ENCODE peak calls at places on chromosomes 5 and 9, in four cellular contexts. S is lower leg skin, O is right lobe of liver, V is stomach. I is an unnamed sample.
A peak's percentile ranks its signal among the peaks of the same experiment; 100 is the strongest.

GRCh38 chr5:177440211-177440989 is 6.2 kb upstream of the PRR7 start:
- DNase-seq in V (no peak), O (no peak), S (no peak), I (no peak)

GRCh38 chr5:143033535-143034260 is 263.5 kb downstream of the ARHGAP26 start:
- DNase-seq in O (no peak), V (no peak), S (no peak), I (no peak)

GRCh38 chr5:75236322-75237316 is at the start of gene ANKRD31:
- DNase-seq in S (peak; percentile 71), O (peak; percentile 91), V (peak; percentile 91), I (peak; percentile 84)

GRCh38 chr5:134465856-134466240 is 54.2 kb upstream of the CDKN2AIPNL start:
- DNase-seq in O (peak; percentile 93), S (peak; percentile 87), V (peak; percentile 93), I (peak; percentile 95)

GRCh38 chr9:102069969-102070368 is 331.5 kb upstream of the GRIN3A start:
- DNase-seq in V (no peak), S (no peak), O (no peak), I (no peak)

GRCh38 chr9:112112941-112113399 is 62.1 kb downstream of the SUSD1 start:
- DNase-seq in S (no peak), V (peak; percentile 53), O (no peak), I (no peak)

GRCh38 chr9:5459289-5459829 is 9.0 kb downstream of the CD274 start:
- DNase-seq in S (no peak), O (no peak), V (peak; percentile 32), I (no peak)

GRCh38 chr5:67935908-67936573 is 279.5 kb upstream of the PIK3R1 start:
- DNase-seq in V (no peak), O (no peak), S (no peak), I (no peak)

GRCh38 chr9:109422641-109423040 is 75.5 kb downstream of the PTPN3 start:
- DNase-seq in V (no peak), O (no peak), S (peak; percentile 69), I (no peak)

GRCh38 chr5:61311836-61312808 is 19.9 kb upstream of the ZSWIM6 start:
- DNase-seq in V (no peak), O (no peak), S (no peak), I (no peak)

GRCh38 chr5:16983022-16983639 is 47.0 kb upstream of the MYO10 start:
- DNase-seq in S (no peak), V (no peak), O (no peak), I (no peak)

DNA sequence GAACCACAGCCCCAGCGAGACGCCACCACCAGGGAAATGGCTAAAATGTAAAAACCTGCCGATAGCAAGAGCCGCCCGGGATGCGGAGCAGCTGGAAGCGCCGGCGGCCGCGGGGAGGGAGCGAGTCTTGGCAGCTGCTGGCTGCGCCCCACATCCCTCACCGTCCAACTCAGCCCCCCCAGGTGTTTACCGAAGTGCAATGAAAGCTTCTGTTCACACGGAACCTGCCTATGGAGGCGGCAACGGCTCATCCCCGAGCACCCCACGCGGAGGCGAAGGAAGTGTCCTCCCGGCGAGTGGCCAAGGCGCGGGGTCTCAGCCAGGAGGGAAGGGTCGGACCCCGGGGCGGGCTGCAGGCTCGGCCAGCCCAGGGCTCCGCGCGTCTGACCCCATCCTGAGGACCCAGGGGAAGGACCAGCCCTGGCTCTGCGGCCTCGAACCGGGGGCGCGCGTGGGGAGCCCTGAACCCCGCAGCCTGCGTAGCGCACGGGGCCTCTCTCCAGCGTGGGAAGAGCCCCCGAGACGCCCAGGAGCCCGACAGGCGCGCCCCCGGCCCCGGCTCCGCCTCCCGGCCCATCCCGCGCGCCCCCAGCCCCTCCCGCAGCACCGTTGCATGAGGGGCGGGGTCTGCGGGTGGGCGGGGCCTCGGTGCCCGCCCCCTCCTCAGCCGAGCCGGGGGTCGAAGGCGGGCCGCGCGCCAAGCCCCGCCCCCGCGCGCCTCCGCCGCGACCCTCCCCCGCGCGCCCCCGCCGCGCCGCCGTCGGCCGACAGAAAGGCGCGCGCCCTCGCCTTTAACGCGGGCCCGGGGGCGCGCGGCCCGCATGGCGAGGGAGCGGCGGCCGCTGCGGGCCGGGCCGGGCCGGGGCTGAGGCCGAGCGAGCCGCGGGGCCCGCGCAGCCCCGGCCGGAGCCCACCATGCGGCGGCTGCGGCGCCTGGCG is at the start of gene DIPK1B:
- DNase-seq in V (no peak), S (no peak), O (peak; percentile 60), I (no peak)
- TF ChIP-seq CTCF in V (no peak), S (no peak), O (no peak), I (no peak)

GRCh38 chr5:150448353-150448752 is 1.2 kb downstream of the RPS14 start:
- DNase-seq in S (no peak), O (no peak), V (no peak), I (no peak)

GRCh38 chr5:150444770-150445169 is 4.8 kb downstream of the RPS14 start:
- DNase-seq in S (no peak), O (no peak), V (no peak), I (no peak)

GRCh38 chr5:150446103-150446502 is 3.4 kb downstream of the RPS14 start:
- DNase-seq in S (no peak), O (no peak), V (no peak), I (no peak)

GRCh38 chr5:150447188-150447587 is 2.4 kb downstream of the RPS14 start:
- DNase-seq in V (no peak), S (no peak), O (no peak), I (no peak)

GRCh38 chr5:150446583-150446982 is 3.0 kb downstream of the RPS14 start:
- DNase-seq in S (no peak), V (no peak), O (no peak), I (no peak)
- TF ChIP-seq POLR2A in S (no peak), V (no peak), O (no peak), I (no peak)

GRCh38 chr5:95762681-95763041 is 31.5 kb downstream of the RHOBTB3 start:
- DNase-seq in O (no peak), V (no peak), S (no peak), I (no peak)

GRCh38 chr5:95761771-95762680 is 30.9 kb downstream of the RHOBTB3 start:
- DNase-seq in S (no peak), O (no peak), V (no peak), I (no peak)

GRCh38 chr5:95759005-95759404 is 27.9 kb downstream of the RHOBTB3 start:
- DNase-seq in V (no peak), O (peak; percentile 91), S (no peak), I (no peak)

GRCh38 chr5:95759634-95760033 is 28.5 kb downstream of the RHOBTB3 start:
- DNase-seq in S (no peak), V (no peak), O (no peak), I (no peak)

DNA sequence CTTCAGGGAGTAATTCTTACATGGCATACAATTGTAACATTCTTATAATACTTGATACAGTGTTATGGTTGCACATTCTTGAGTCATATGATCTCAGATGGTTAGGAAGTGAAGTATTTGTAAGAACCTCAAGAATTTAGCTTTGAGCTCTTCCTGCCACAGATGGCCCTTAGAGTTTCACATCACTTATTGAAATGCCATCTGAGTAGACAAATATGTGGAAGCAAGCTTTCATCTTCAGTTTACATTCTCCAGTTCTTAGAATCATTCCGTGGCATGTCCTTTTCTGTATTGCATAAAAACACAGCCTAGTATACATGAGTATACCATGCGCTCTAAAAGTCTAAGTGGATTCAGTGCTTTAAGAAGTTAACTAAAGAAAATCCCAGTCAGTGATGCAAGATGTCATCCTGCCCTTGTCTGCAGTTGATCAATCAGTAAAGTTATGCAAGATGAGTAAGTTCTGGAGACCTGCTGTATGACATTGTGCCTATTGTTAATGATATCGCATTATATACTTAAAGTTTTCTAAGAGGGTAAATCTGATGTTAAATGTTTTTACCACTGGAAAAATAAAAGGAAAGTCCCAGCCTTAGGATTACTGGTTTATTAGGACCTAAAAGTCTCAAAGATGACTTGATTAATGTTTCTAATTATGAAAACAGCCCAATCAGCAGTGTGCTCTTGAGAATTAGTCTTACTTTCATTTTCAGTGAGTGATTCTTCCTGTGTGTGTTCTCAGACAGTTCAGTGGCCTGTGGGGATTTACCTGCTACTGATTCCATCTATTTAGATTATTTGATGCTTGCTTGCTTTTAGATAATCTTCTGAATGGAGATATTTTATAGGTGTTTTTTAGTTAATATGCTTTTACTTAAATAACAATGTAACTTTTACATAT is 29.4 kb downstream of the RHOBTB3 start:
- DNase-seq in O (no peak), V (no peak), S (no peak), I (no peak)
- H3K4me3 ChIP-seq in O (no peak overlapping the region), V (no peak overlapping the region), S (no peak overlapping the region), I (no peak overlapping the region)

GRCh38 chr5:50694027-50694590 is 27.7 kb downstream of the PARP8 start:
- DNase-seq in V (no peak), O (no peak), S (no peak), I (no peak)

GRCh38 chr5:50699737-50700136 is 33.3 kb downstream of the PARP8 start:
- DNase-seq in S (no peak), V (no peak), O (no peak), I (no peak)

GRCh38 chr5:50702615-50703325 is 36.3 kb downstream of the PARP8 start:
- DNase-seq in V (no peak), O (no peak), S (no peak), I (no peak)

DNA sequence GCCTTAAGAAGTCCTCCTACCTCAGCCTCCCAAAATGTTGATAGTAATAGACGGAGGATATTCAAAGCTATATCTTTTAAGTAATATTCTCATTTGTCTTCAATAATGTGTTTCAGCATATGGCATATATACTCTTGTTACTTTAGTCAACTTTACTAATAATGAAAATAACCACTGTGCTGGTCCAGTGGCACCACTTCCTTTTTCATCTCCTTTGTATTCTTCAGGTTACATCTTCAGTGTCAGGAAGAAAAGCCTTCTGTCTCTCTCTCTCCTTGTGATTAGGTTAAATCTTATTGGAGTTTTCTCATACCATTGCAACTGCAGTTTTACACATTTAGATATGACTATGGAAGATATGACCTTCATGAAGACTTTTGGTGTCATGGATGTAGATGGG is 31.3 kb downstream of the PARP8 start:
- DNase-seq in O (no peak), V (no peak), S (no peak), I (no peak)
- TF ChIP-seq CTCF in O (no peak), V (no peak), S (no peak), I (no peak)

GRCh38 chr9:99948482-99948881 is 42.0 kb downstream of the STX17 start:
- DNase-seq in O (no peak), V (no peak), S (no peak), I (no peak)

GRCh38 chr9:99948896-99949295 is 42.4 kb downstream of the STX17 start:
- DNase-seq in O (no peak), S (no peak), V (peak; percentile 29), I (peak; percentile 22)

GRCh38 chr9:99947395-99947794 is 40.9 kb downstream of the STX17 start:
- DNase-seq in S (no peak), V (no peak), O (no peak), I (no peak)
- TF ChIP-seq POLR2A in S (no peak), V (no peak), O (no peak), I (no peak)

DNA sequence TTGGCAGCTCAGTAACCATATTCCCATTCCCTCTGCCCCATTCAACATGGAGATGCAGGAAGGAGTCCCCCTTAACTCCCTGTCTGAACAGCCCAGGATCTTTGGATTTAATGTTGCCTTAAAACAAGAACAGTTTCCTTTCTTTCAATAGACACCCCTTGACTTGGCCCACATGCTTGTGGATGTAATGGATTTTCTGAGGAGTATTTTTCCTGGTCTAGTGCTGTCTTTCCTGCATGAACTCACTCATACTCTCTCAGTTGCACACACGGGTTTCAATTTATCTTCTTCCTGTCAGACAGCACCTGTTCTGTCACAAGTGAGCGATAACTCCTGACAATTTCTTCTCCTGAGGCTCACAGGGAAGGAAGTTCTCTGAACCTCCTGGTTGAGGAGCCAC is 85.0 kb downstream of the ACER2 start:
- DNase-seq in V (no peak), O (no peak), S (no peak), I (no peak)
- H3K4me3 ChIP-seq in V (peak overlapping the region; percentile 31), O (no peak overlapping the region), S (no peak overlapping the region), I (no peak overlapping the region)

I was measured in heart left ventricle.